ENCODE peak calls at places on chromosomes 6 and 20, in four cellular contexts. One of them, this sample, is unnamed.

GRCh38 chr6:84728602-84729001 is 35.8 kb downstream of the TBX18 start:
- DNase-seq in right lobe of liver: no peak
- DNase-seq in BJ: no peak
- DNase-seq in GM12878: no peak
- DNase-seq in this sample: no peak

GRCh38 chr6:105902401-105903031 is 183.6 kb upstream of the PRDM1 start:
- DNase-seq in right lobe of liver: no peak
- DNase-seq in BJ: peak
- DNase-seq in GM12878: no peak
- DNase-seq in this sample: peak

GRCh38 chr20:60268502-60268901 is 310.3 kb downstream of the CDH26 start:
- DNase-seq in right lobe of liver: no peak
- DNase-seq in BJ: no peak
- DNase-seq in GM12878: no peak
- DNase-seq in this sample: no peak

GRCh38 chr20:18466574-18466893 is 296 bp downstream of the DZANK1 start:
- DNase-seq in right lobe of liver: no peak
- DNase-seq in BJ: peak
- DNase-seq in GM12878: no peak
- DNase-seq in this sample: no peak

GRCh38 chr6:110567957-110568696 is 91.7 kb upstream of the SLC22A16 start:
- DNase-seq in right lobe of liver: no peak
- DNase-seq in BJ: no peak
- DNase-seq in GM12878: no peak
- DNase-seq in this sample: no peak

GRCh38 chr6:107656883-107657282 is 167.0 kb downstream of the SOBP start:
- DNase-seq in right lobe of liver: no peak
- DNase-seq in BJ: no peak
- DNase-seq in GM12878: no peak
- DNase-seq in this sample: no peak

GRCh38 chr20:20711413-20711812 is 1.0 kb downstream of the RALGAPA2 start:
- DNase-seq in right lobe of liver: peak
- DNase-seq in BJ: no peak
- DNase-seq in GM12878: no peak
- DNase-seq in this sample: no peak

GRCh38 chr20:910840-911770 is 5.0 kb downstream of the ANGPT4 start:
- DNase-seq in right lobe of liver: no peak
- DNase-seq in BJ: no peak
- DNase-seq in GM12878: no peak
- DNase-seq in this sample: no peak

GRCh38 chr6:67664942-67665341 is 970.1 kb upstream of the ADGRB3 start:
- DNase-seq in right lobe of liver: no peak
- DNase-seq in BJ: no peak
- DNase-seq in GM12878: no peak
- DNase-seq in this sample: no peak

GRCh38 chr20:38227578-38228360 is 32.8 kb downstream of the KIAA1755 start:
- DNase-seq in right lobe of liver: no peak
- DNase-seq in BJ: no peak
- DNase-seq in GM12878: no peak
- DNase-seq in this sample: no peak

GRCh38 chr20:35734374-35734773 is 7.7 kb downstream of the RBM39 start:
- DNase-seq in right lobe of liver: no peak
- DNase-seq in BJ: no peak
- DNase-seq in GM12878: no peak
- DNase-seq in this sample: no peak
- H3K4me3 ChIP-seq in right lobe of liver: no peak
- H3K4me3 ChIP-seq in BJ: no peak
- H3K4me3 ChIP-seq in GM12878: peak
- H3K4me3 ChIP-seq in this sample: no peak

GRCh38 chr20:44424039-44424495 is 51.6 kb upstream of the TTPAL start:
- DNase-seq in right lobe of liver: no peak
- DNase-seq in BJ: no peak
- DNase-seq in GM12878: no peak
- DNase-seq in this sample: no peak
- H3K4me3 ChIP-seq in right lobe of liver: no peak
- H3K4me3 ChIP-seq in BJ: no peak
- H3K4me3 ChIP-seq in GM12878: no peak
- H3K4me3 ChIP-seq in this sample: no peak

GRCh38 chr6:164554700-164555479 is 754.5 kb downstream of the C6orf118 start:
- DNase-seq in right lobe of liver: no peak
- DNase-seq in BJ: no peak
- DNase-seq in GM12878: no peak
- DNase-seq in this sample: no peak
- H3K4me3 ChIP-seq in right lobe of liver: no peak
- H3K4me3 ChIP-seq in BJ: no peak
- H3K4me3 ChIP-seq in GM12878: no peak
- H3K4me3 ChIP-seq in this sample: no peak

GRCh38 chr20:58649288-58650180 is 1.5 kb upstream of the STX16 start:
- DNase-seq in right lobe of liver: peak
- DNase-seq in BJ: no peak
- DNase-seq in GM12878: no peak
- DNase-seq in this sample: no peak
- H3K4me3 ChIP-seq in right lobe of liver: peak
- H3K4me3 ChIP-seq in BJ: peak
- H3K4me3 ChIP-seq in GM12878: peak
- H3K4me3 ChIP-seq in this sample: peak

GRCh38 chr20:52564594-52564993 is 373.0 kb upstream of the ZFP64 start:
- DNase-seq in right lobe of liver: no peak
- DNase-seq in BJ: no peak
- DNase-seq in GM12878: no peak
- DNase-seq in this sample: no peak

GRCh38 chr20:52569201-52569600 is 377.6 kb upstream of the ZFP64 start:
- DNase-seq in right lobe of liver: no peak
- DNase-seq in BJ: no peak
- DNase-seq in GM12878: no peak
- DNase-seq in this sample: no peak

GRCh38 chr20:52565614-52566013 is 374.0 kb upstream of the ZFP64 start:
- DNase-seq in right lobe of liver: no peak
- DNase-seq in BJ: no peak
- DNase-seq in GM12878: no peak
- DNase-seq in this sample: no peak
- H3K4me3 ChIP-seq in right lobe of liver: no peak
- H3K4me3 ChIP-seq in BJ: no peak
- H3K4me3 ChIP-seq in GM12878: no peak
- H3K4me3 ChIP-seq in this sample: no peak

GRCh38 chr6:12065321-12066140 is 53.4 kb downstream of the HIVEP1 start:
- DNase-seq in right lobe of liver: no peak
- DNase-seq in BJ: no peak
- DNase-seq in GM12878: no peak
- DNase-seq in this sample: no peak
- H3K4me3 ChIP-seq in right lobe of liver: no peak
- H3K4me3 ChIP-seq in BJ: no peak
- H3K4me3 ChIP-seq in GM12878: peak
- H3K4me3 ChIP-seq in this sample: no peak

DNA sequence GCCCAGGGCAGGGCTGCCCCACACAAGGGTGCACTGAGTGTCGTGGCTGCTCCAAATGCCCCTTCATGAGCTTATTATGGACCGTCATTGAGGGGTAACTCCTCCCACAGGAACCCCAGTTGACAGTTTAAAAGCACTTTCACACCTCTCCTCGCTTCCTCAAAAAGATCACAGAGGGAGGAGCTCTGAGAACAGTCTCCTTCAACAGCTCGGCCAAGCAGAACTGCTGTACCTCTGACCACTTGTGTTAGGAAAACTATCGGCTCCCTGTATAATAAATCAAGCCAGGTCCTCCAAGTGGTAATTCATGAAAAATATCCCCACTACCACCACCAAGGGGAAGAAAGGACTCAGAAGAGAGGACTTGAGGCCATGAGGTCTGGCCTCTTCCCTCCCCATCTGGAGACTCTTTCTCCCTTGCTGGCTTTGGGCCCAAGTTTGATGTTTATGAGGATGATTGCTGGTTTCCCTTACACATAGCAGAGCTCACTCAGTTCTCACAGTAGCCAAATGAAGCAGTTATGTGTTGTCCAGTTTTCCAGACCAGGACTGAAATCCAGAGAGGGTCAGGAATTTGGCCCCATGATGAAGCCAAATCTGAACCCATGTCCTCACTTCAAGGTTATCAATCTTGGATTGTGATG is 8.7 kb downstream of the SNX21 start:
- DNase-seq in right lobe of liver: no peak
- DNase-seq in BJ: peak
- DNase-seq in GM12878: peak
- DNase-seq in this sample: peak
- H3K4me3 ChIP-seq in right lobe of liver: no peak
- H3K4me3 ChIP-seq in BJ: no peak
- H3K4me3 ChIP-seq in GM12878: no peak
- H3K4me3 ChIP-seq in this sample: no peak